ENCODE peak calls at places on chromosomes 2 and 18, in nine cellular contexts. One of them, this sample, is unnamed.

GRCh38 chr18:49016648-49017539 is 66.1 kb upstream of the SMAD7 start:
- DNase-seq in CD8-positive, alpha-beta memory T cell: no peak
- DNase-seq in sigmoid colon: peak; percentile 56
- DNase-seq in tibial nerve: no peak
- DNase-seq in IMR-90: peak; percentile 83
- DNase-seq in GM23248: peak; percentile 84
- DNase-seq in ovary: peak; percentile 55
- DNase-seq in tibial artery: peak; percentile 70
- DNase-seq in mesenchymal stem cell: peak; percentile 90
- DNase-seq in this sample: no peak

GRCh38 chr2:203830294-203831055 is 37.1 kb upstream of the CTLA4 start:
- DNase-seq in GM23248: no peak
- DNase-seq in sigmoid colon: no peak
- DNase-seq in ovary: no peak
- DNase-seq in tibial artery: no peak
- DNase-seq in IMR-90: no peak
- DNase-seq in mesenchymal stem cell: no peak
- DNase-seq in CD8-positive, alpha-beta memory T cell: no peak
- DNase-seq in tibial nerve: no peak
- DNase-seq in this sample: no peak

GRCh38 chr18:57959278-57959677 is 84.7 kb upstream of the NEDD4L start:
- DNase-seq in mesenchymal stem cell: peak; percentile 33
- DNase-seq in ovary: no peak
- DNase-seq in IMR-90: peak; percentile 62
- DNase-seq in GM23248: peak; percentile 78
- DNase-seq in CD8-positive, alpha-beta memory T cell: no peak
- DNase-seq in tibial artery: no peak
- DNase-seq in sigmoid colon: no peak
- DNase-seq in tibial nerve: no peak
- DNase-seq in this sample: peak; percentile 44

GRCh38 chr2:36411962-36412444 is 56.4 kb downstream of the CRIM1 start:
- DNase-seq in IMR-90: no peak
- DNase-seq in CD8-positive, alpha-beta memory T cell: no peak
- DNase-seq in mesenchymal stem cell: peak; percentile 66
- DNase-seq in tibial artery: no peak
- DNase-seq in GM23248: no peak
- DNase-seq in ovary: no peak
- DNase-seq in sigmoid colon: no peak
- DNase-seq in tibial nerve: no peak
- DNase-seq in this sample: no peak

GRCh38 chr2:42132066-42132965 is 36.8 kb upstream of the EML4 start:
- DNase-seq in GM23248: peak; percentile 93
- DNase-seq in ovary: no peak
- DNase-seq in tibial artery: no peak
- DNase-seq in mesenchymal stem cell: peak; percentile 90
- DNase-seq in tibial nerve: no peak
- DNase-seq in IMR-90: peak; percentile 92
- DNase-seq in CD8-positive, alpha-beta memory T cell: no peak
- DNase-seq in sigmoid colon: no peak
- DNase-seq in this sample: no peak

GRCh38 chr2:159904565-159905281 is 106.7 kb upstream of the CD302 start:
- DNase-seq in GM23248: peak; percentile 23
- DNase-seq in sigmoid colon: no peak
- DNase-seq in tibial nerve: peak; percentile 14
- DNase-seq in tibial artery: peak; percentile 73
- DNase-seq in IMR-90: no peak
- DNase-seq in CD8-positive, alpha-beta memory T cell: peak; percentile 78
- DNase-seq in mesenchymal stem cell: no peak
- DNase-seq in ovary: peak; percentile 37
- DNase-seq in this sample: peak; percentile 84

GRCh38 chr2:148926291-148926961 is 51.4 kb downstream of the KIF5C start:
- DNase-seq in IMR-90: peak; percentile 12
- DNase-seq in tibial nerve: no peak
- DNase-seq in GM23248: peak; percentile 26
- DNase-seq in ovary: no peak
- DNase-seq in mesenchymal stem cell: peak; percentile 36
- DNase-seq in tibial artery: no peak
- DNase-seq in sigmoid colon: no peak
- DNase-seq in CD8-positive, alpha-beta memory T cell: peak; percentile 25
- DNase-seq in this sample: no peak

GRCh38 chr2:121731366-121731765 is 5.3 kb downstream of the NIFK start:
- DNase-seq in IMR-90: no peak
- DNase-seq in tibial artery: no peak
- DNase-seq in GM23248: no peak
- DNase-seq in mesenchymal stem cell: no peak
- DNase-seq in sigmoid colon: no peak
- DNase-seq in tibial nerve: no peak
- DNase-seq in ovary: no peak
- DNase-seq in CD8-positive, alpha-beta memory T cell: no peak
- DNase-seq in this sample: no peak

GRCh38 chr2:106734165-106734564 is 151.8 kb downstream of the ST6GAL2 start:
- DNase-seq in CD8-positive, alpha-beta memory T cell: no peak
- DNase-seq in sigmoid colon: no peak
- DNase-seq in mesenchymal stem cell: no peak
- DNase-seq in tibial nerve: no peak
- DNase-seq in IMR-90: no peak
- DNase-seq in ovary: no peak
- DNase-seq in GM23248: no peak
- DNase-seq in tibial artery: no peak
- DNase-seq in this sample: no peak

GRCh38 chr18:31931886-31932240 is 11.1 kb downstream of the TRAPPC8 start:
- DNase-seq in mesenchymal stem cell: no peak
- DNase-seq in GM23248: no peak
- DNase-seq in ovary: no peak
- DNase-seq in sigmoid colon: no peak
- DNase-seq in tibial nerve: no peak
- DNase-seq in tibial artery: no peak
- DNase-seq in IMR-90: no peak
- DNase-seq in CD8-positive, alpha-beta memory T cell: no peak
- DNase-seq in this sample: no peak

GRCh38 chr2:230492107-230492506 is 76.1 kb downstream of the SP100 start:
- DNase-seq in IMR-90: no peak
- DNase-seq in tibial nerve: no peak
- DNase-seq in sigmoid colon: no peak
- DNase-seq in CD8-positive, alpha-beta memory T cell: no peak
- DNase-seq in GM23248: no peak
- DNase-seq in tibial artery: no peak
- DNase-seq in mesenchymal stem cell: no peak
- DNase-seq in ovary: no peak
- DNase-seq in this sample: no peak

GRCh38 chr18:10101293-10101701 is 187.5 kb downstream of the VAPA start:
- DNase-seq in sigmoid colon: no peak
- DNase-seq in mesenchymal stem cell: peak; percentile 29
- DNase-seq in tibial nerve: no peak
- DNase-seq in CD8-positive, alpha-beta memory T cell: no peak
- DNase-seq in tibial artery: peak; percentile 87
- DNase-seq in ovary: peak; percentile 69
- DNase-seq in IMR-90: no peak
- DNase-seq in GM23248: peak; percentile 66
- DNase-seq in this sample: peak; percentile 51

GRCh38 chr2:128638741-128639477 is 320.2 kb upstream of the HS6ST1 start:
- DNase-seq in tibial artery: peak; percentile 17
- DNase-seq in GM23248: peak; percentile 70
- DNase-seq in ovary: no peak
- DNase-seq in sigmoid colon: peak; percentile 39
- DNase-seq in CD8-positive, alpha-beta memory T cell: no peak
- DNase-seq in IMR-90: no peak
- DNase-seq in mesenchymal stem cell: no peak
- DNase-seq in tibial nerve: no peak
- DNase-seq in this sample: no peak

GRCh38 chr2:204127238-204127637 is 190.7 kb downstream of the ICOS start:
- DNase-seq in tibial nerve: no peak
- DNase-seq in IMR-90: no peak
- DNase-seq in mesenchymal stem cell: no peak
- DNase-seq in CD8-positive, alpha-beta memory T cell: no peak
- DNase-seq in tibial artery: no peak
- DNase-seq in GM23248: peak; percentile 26
- DNase-seq in sigmoid colon: no peak
- DNase-seq in ovary: no peak
- DNase-seq in this sample: no peak

GRCh38 chr2:240958366-240959213 is 39.8 kb upstream of the SNED1 start:
- DNase-seq in GM23248: no peak
- DNase-seq in mesenchymal stem cell: no peak
- DNase-seq in IMR-90: no peak
- DNase-seq in tibial nerve: peak; percentile 9
- DNase-seq in tibial artery: no peak
- DNase-seq in CD8-positive, alpha-beta memory T cell: no peak
- DNase-seq in ovary: peak; percentile 46
- DNase-seq in sigmoid colon: peak; percentile 55
- DNase-seq in this sample: no peak

GRCh38 chr2:68716948-68717661 is 17.5 kb upstream of the ARHGAP25 start:
- DNase-seq in CD8-positive, alpha-beta memory T cell: no peak
- DNase-seq in mesenchymal stem cell: no peak
- DNase-seq in IMR-90: no peak
- DNase-seq in GM23248: no peak
- DNase-seq in ovary: no peak
- DNase-seq in tibial artery: no peak
- DNase-seq in sigmoid colon: no peak
- DNase-seq in tibial nerve: no peak
- DNase-seq in this sample: no peak

GRCh38 chr2:19671907-19672306 is 229.9 kb downstream of the TTC32 start:
- DNase-seq in GM23248: no peak
- DNase-seq in tibial nerve: no peak
- DNase-seq in sigmoid colon: no peak
- DNase-seq in tibial artery: no peak
- DNase-seq in CD8-positive, alpha-beta memory T cell: no peak
- DNase-seq in mesenchymal stem cell: no peak
- DNase-seq in IMR-90: no peak
- DNase-seq in ovary: no peak
- DNase-seq in this sample: no peak

GRCh38 chr2:75729861-75730260 is 19.1 kb upstream of the GCFC2 start:
- DNase-seq in tibial artery: no peak
- DNase-seq in mesenchymal stem cell: peak; percentile 4
- DNase-seq in CD8-positive, alpha-beta memory T cell: no peak
- DNase-seq in sigmoid colon: no peak
- DNase-seq in GM23248: peak; percentile 19
- DNase-seq in ovary: no peak
- DNase-seq in IMR-90: no peak
- DNase-seq in tibial nerve: no peak
- DNase-seq in this sample: no peak

GRCh38 chr2:241902357-241902991 is 32.9 kb downstream of the RTP5 start:
- DNase-seq in tibial artery: no peak
- DNase-seq in GM23248: no peak
- DNase-seq in tibial nerve: peak; percentile 12
- DNase-seq in mesenchymal stem cell: no peak
- DNase-seq in IMR-90: no peak
- DNase-seq in CD8-positive, alpha-beta memory T cell: no peak
- DNase-seq in sigmoid colon: no peak
- DNase-seq in ovary: no peak
- DNase-seq in this sample: no peak

GRCh38 chr2:144210076-144210475 is 309.8 kb downstream of the ZEB2 start:
- DNase-seq in sigmoid colon: no peak
- DNase-seq in tibial artery: no peak
- DNase-seq in mesenchymal stem cell: no peak
- DNase-seq in ovary: no peak
- DNase-seq in GM23248: no peak
- DNase-seq in IMR-90: no peak
- DNase-seq in CD8-positive, alpha-beta memory T cell: no peak
- DNase-seq in tibial nerve: no peak
- DNase-seq in this sample: no peak
- H3K4me1 ChIP-seq in sigmoid colon: no peaks in the 10 kb centered on the region
- H3K4me1 ChIP-seq in tibial artery: no peaks in the 10 kb centered on the region
- H3K4me1 ChIP-seq in mesenchymal stem cell: peaks cover 2% of the 10 kb centered on the region
- H3K4me1 ChIP-seq in ovary: no peaks in the 10 kb centered on the region
- H3K4me1 ChIP-seq in GM23248: no peaks in the 10 kb centered on the region
- H3K4me1 ChIP-seq in IMR-90: no peaks in the 10 kb centered on the region
- H3K4me1 ChIP-seq in CD8-positive, alpha-beta memory T cell: peaks cover 4% of the 10 kb centered on the region
- H3K4me1 ChIP-seq in tibial nerve: no peaks in the 10 kb centered on the region
- H3K4me1 ChIP-seq in this sample: no peaks in the 10 kb centered on the region

GRCh38 chr18:79899609-79900435 is 51.6 kb downstream of the SLC66A2 start:
- DNase-seq in GM23248: no peak
- DNase-seq in CD8-positive, alpha-beta memory T cell: no peak
- DNase-seq in tibial artery: peak; percentile 65
- DNase-seq in mesenchymal stem cell: no peak
- DNase-seq in ovary: no peak
- DNase-seq in IMR-90: no peak
- DNase-seq in sigmoid colon: peak; percentile 46
- DNase-seq in tibial nerve: peak; percentile 10
- DNase-seq in this sample: no peak
- H3K9me3 ChIP-seq in GM23248: peaks cover 2% of the 10 kb centered on the region
- H3K9me3 ChIP-seq in CD8-positive, alpha-beta memory T cell: peaks cover 5% of the 10 kb centered on the region
- H3K9me3 ChIP-seq in tibial artery: peaks cover 54% of the 10 kb centered on the region
- H3K9me3 ChIP-seq in mesenchymal stem cell: peaks cover 41% of the 10 kb centered on the region
- H3K9me3 ChIP-seq in ovary: no peaks in the 10 kb centered on the region
- H3K9me3 ChIP-seq in IMR-90: peaks cover 41% of the 10 kb centered on the region
- H3K9me3 ChIP-seq in sigmoid colon: peaks cover 9% of the 10 kb centered on the region
- H3K9me3 ChIP-seq in tibial nerve: peaks cover 78% of the 10 kb centered on the region
- H3K9me3 ChIP-seq in this sample: no peaks in the 10 kb centered on the region

GRCh38 chr18:77009675-77010074 is 122.9 kb downstream of the MBP start:
- DNase-seq in IMR-90: no peak
- DNase-seq in ovary: no peak
- DNase-seq in GM23248: no peak
- DNase-seq in tibial nerve: no peak
- DNase-seq in sigmoid colon: no peak
- DNase-seq in tibial artery: no peak
- DNase-seq in mesenchymal stem cell: no peak
- DNase-seq in CD8-positive, alpha-beta memory T cell: no peak
- DNase-seq in this sample: no peak

GRCh38 chr18:77008006-77008405 is 124.6 kb downstream of the MBP start:
- DNase-seq in mesenchymal stem cell: no peak
- DNase-seq in sigmoid colon: no peak
- DNase-seq in GM23248: no peak
- DNase-seq in CD8-positive, alpha-beta memory T cell: no peak
- DNase-seq in tibial nerve: no peak
- DNase-seq in IMR-90: no peak
- DNase-seq in ovary: no peak
- DNase-seq in tibial artery: no peak
- DNase-seq in this sample: no peak

GRCh38 chr18:77006305-77007175 is 126.0 kb downstream of the MBP start:
- DNase-seq in sigmoid colon: no peak
- DNase-seq in ovary: no peak
- DNase-seq in tibial nerve: no peak
- DNase-seq in IMR-90: no peak
- DNase-seq in GM23248: no peak
- DNase-seq in tibial artery: no peak
- DNase-seq in mesenchymal stem cell: no peak
- DNase-seq in CD8-positive, alpha-beta memory T cell: no peak
- DNase-seq in this sample: peak; percentile 52

GRCh38 chr18:77007251-77007650 is 125.3 kb downstream of the MBP start:
- DNase-seq in mesenchymal stem cell: no peak
- DNase-seq in ovary: no peak
- DNase-seq in IMR-90: no peak
- DNase-seq in tibial nerve: no peak
- DNase-seq in CD8-positive, alpha-beta memory T cell: no peak
- DNase-seq in sigmoid colon: no peak
- DNase-seq in GM23248: no peak
- DNase-seq in tibial artery: no peak
- DNase-seq in this sample: no peak

GRCh38 chr18:77008576-77009315 is 123.8 kb downstream of the MBP start:
- DNase-seq in sigmoid colon: no peak
- DNase-seq in tibial nerve: no peak
- DNase-seq in GM23248: no peak
- DNase-seq in ovary: no peak
- DNase-seq in mesenchymal stem cell: no peak
- DNase-seq in CD8-positive, alpha-beta memory T cell: no peak
- DNase-seq in tibial artery: no peak
- DNase-seq in IMR-90: no peak
- DNase-seq in this sample: peak; percentile 64
- H3K4me1 ChIP-seq in sigmoid colon: no peaks in the 10 kb centered on the region
- H3K4me1 ChIP-seq in tibial nerve: no peaks in the 10 kb centered on the region
- H3K4me1 ChIP-seq in GM23248: no peaks in the 10 kb centered on the region
- H3K4me1 ChIP-seq in ovary: peaks cover 4% of the 10 kb centered on the region
- H3K4me1 ChIP-seq in mesenchymal stem cell: no peaks in the 10 kb centered on the region
- H3K4me1 ChIP-seq in CD8-positive, alpha-beta memory T cell: peaks cover 13% of the 10 kb centered on the region
- H3K4me1 ChIP-seq in tibial artery: no peaks in the 10 kb centered on the region
- H3K4me1 ChIP-seq in IMR-90: peaks cover 2% of the 10 kb centered on the region
- H3K4me1 ChIP-seq in this sample: peaks cover 2% of the 10 kb centered on the region

GRCh38 chr2:34664266-34664665 is 1065.2 kb upstream of the FAM98A start:
- DNase-seq in tibial artery: no peak
- DNase-seq in ovary: no peak
- DNase-seq in GM23248: no peak
- DNase-seq in IMR-90: no peak
- DNase-seq in CD8-positive, alpha-beta memory T cell: no peak
- DNase-seq in tibial nerve: no peak
- DNase-seq in sigmoid colon: no peak
- DNase-seq in mesenchymal stem cell: no peak
- DNase-seq in this sample: no peak
- H3K9me3 ChIP-seq in tibial artery: no peaks in the 10 kb centered on the region
- H3K9me3 ChIP-seq in ovary: no peaks in the 10 kb centered on the region
- H3K9me3 ChIP-seq in GM23248: no peaks in the 10 kb centered on the region
- H3K9me3 ChIP-seq in IMR-90: peaks cover 5% of the 10 kb centered on the region
- H3K9me3 ChIP-seq in CD8-positive, alpha-beta memory T cell: no peaks in the 10 kb centered on the region
- H3K9me3 ChIP-seq in tibial nerve: no peaks in the 10 kb centered on the region
- H3K9me3 ChIP-seq in sigmoid colon: no peaks in the 10 kb centered on the region
- H3K9me3 ChIP-seq in mesenchymal stem cell: peaks cover 9% of the 10 kb centered on the region
- H3K9me3 ChIP-seq in this sample: no peaks in the 10 kb centered on the region

This sample was measured in right cardiac atrium.